ENCODE peak calls at places on chromosomes 7 and 10, in eight cellular contexts. S is GM04504, W is body of pancreas, B is RKO, Q is cardiac muscle cell, E is RWPE1, M is HAP-1, Y is T-cell. G is an unnamed sample.

GRCh38 chr7:30937426-30937825 is 25.8 kb downstream of the AQP1 start:
- DNase-seq in S (no peak), W (no peak), B (no peak), Q (no peak), E (no peak), M (no peak), Y (no peak), G (no peak)

GRCh38 chr7:116601426-116601825 is 70.6 kb upstream of the MET start:
- DNase-seq in S (no peak), W (no peak), B (no peak), Q (no peak), E (no peak), M (no peak), Y (no peak), G (no peak)

GRCh38 chr10:28722065-28722803 is 44.9 kb downstream of the BAMBI start:
- DNase-seq in S (no peak), W (peak; percentile 28), B (no peak), Q (peak; percentile 73), E (no peak), M (no peak), Y (no peak), G (no peak)

GRCh38 chr7:25221009-25221408 is 7.3 kb downstream of the NPVF start:
- DNase-seq in S (no peak), W (no peak), B (no peak), Q (no peak), E (no peak), M (no peak), Y (no peak), G (no peak)

GRCh38 chr10:78301481-78301880 is 267.8 kb downstream of the RPS24 start:
- DNase-seq in S (no peak), W (no peak), B (no peak), Q (no peak), E (no peak), M (no peak), Y (no peak), G (no peak)

GRCh38 chr10:60827791-60828488 is 49.7 kb downstream of the CDK1 start:
- DNase-seq in S (no peak), W (no peak), B (no peak), Q (no peak), E (peak; percentile 37), M (no peak), Y (no peak), G (no peak)

GRCh38 chr7:42164946-42165345 is 72.1 kb downstream of the GLI3 start:
- DNase-seq in S (no peak), W (no peak), B (no peak), Q (no peak), E (no peak), M (no peak), Y (no peak), G (no peak)

GRCh38 chr10:122140941-122141623 is 130.0 kb upstream of the BTBD16 start:
- DNase-seq in S (peak; percentile 90), W (peak; percentile 76), B (peak; percentile 92), Q (no peak), E (peak; percentile 94), M (no peak), Y (no peak), G (no peak)

GRCh38 chr7:46558482-46559193 is 637.6 kb upstream of the IGFBP3 start:
- DNase-seq in S (peak; percentile 61), W (no peak), B (peak; percentile 30), Q (no peak), E (no peak), M (no peak), Y (no peak), G (no peak)

GRCh38 chr10:96073722-96074121 is 30.3 kb downstream of the CCNJ start:
- DNase-seq in S (peak; percentile 17), W (no peak), B (peak; percentile 54), Q (no peak), E (peak; percentile 37), M (no peak), Y (no peak), G (no peak)

GRCh38 chr7:35755711-35756110 is 45.1 kb upstream of the SEPTIN7 start:
- DNase-seq in S (no peak), W (no peak), B (no peak), Q (no peak), E (no peak), M (no peak), Y (no peak), G (no peak)

GRCh38 chr7:22863156-22863899 is 40.7 kb upstream of the TOMM7 start:
- DNase-seq in S (no peak), W (no peak), B (no peak), Q (no peak), E (no peak), M (no peak), Y (no peak), G (no peak)

GRCh38 chr7:47454961-47455871 is 126.7 kb downstream of the TNS3 start:
- DNase-seq in S (no peak), W (no peak), B (no peak), Q (no peak), E (no peak), M (no peak), Y (no peak), G (no peak)

GRCh38 chr7:74092964-74093339 is 9.3 kb downstream of the LIMK1 start:
- DNase-seq in S (no peak), W (no peak), B (no peak), Q (no peak), E (no peak), M (no peak), Y (no peak), G (peak; percentile 87)

GRCh38 chr7:860149-860548 is 16.2 kb upstream of the GET4 start:
- DNase-seq in S (no peak), W (no peak), B (no peak), Q (no peak), E (no peak), M (no peak), Y (no peak), G (no peak)

GRCh38 chr10:122326385-122326784 is 48.1 kb upstream of the PLEKHA1 start:
- DNase-seq in S (no peak), W (no peak), B (no peak), Q (no peak), E (no peak), M (no peak), Y (no peak), G (peak; percentile 40)

GRCh38 chr10:17214991-17215781 is 12.9 kb upstream of the VIM start:
- DNase-seq in S (peak; percentile 95), W (peak; percentile 47), B (peak; percentile 98), Q (no peak), E (peak; percentile 60), M (no peak), Y (no peak), G (no peak)

GRCh38 chr7:381211-382117 is 91.5 kb downstream of the FOXL3 start:
- DNase-seq in S (no peak), W (peak; percentile 10), B (no peak), Q (no peak), E (no peak), M (no peak), Y (peak; percentile 19), G (no peak)

GRCh38 chr7:26202019-26202985 is 757 bp downstream of the CBX3 start:
- DNase-seq in S (no peak), W (peak; percentile 55), B (peak; percentile 56), Q (peak; percentile 66), E (no peak), M (no peak), Y (no peak), G (peak; percentile 49)

GRCh38 chr10:75957321-75957720 is 525.9 kb downstream of the LRMDA start:
- DNase-seq in S (no peak), W (no peak), B (no peak), Q (no peak), E (no peak), M (no peak), Y (no peak), G (no peak)

GRCh38 chr10:13961096-13961495 is 369.6 kb downstream of the FRMD4A start:
- DNase-seq in S (peak; percentile 91), W (no peak), B (peak; percentile 25), Q (no peak), E (no peak), M (no peak), Y (no peak), G (no peak)

GRCh38 chr10:61952028-61952638 is 50.6 kb downstream of the ARID5B start:
- DNase-seq in S (no peak), W (no peak), B (no peak), Q (no peak), E (no peak), M (no peak), Y (no peak), G (no peak)

GRCh38 chr10:81116201-81116600 is 578.5 kb downstream of the SH2D4B start:
- DNase-seq in S (no peak), W (no peak), B (peak; percentile 4), Q (no peak), E (peak; percentile 49), M (no peak), Y (no peak), G (no peak)

GRCh38 chr7:21568762-21569161 is 25.9 kb downstream of the DNAH11 start:
- DNase-seq in S (no peak), W (no peak), B (no peak), Q (peak; percentile 22), E (peak; percentile 27), M (no peak), Y (no peak), G (no peak)

GRCh38 chr7:41832936-41833335 is 130.0 kb upstream of the INHBA start:
- DNase-seq in S (no peak), W (no peak), B (no peak), Q (no peak), E (no peak), M (no peak), Y (no peak), G (no peak)

GRCh38 chr10:44510716-44511115 is 125.8 kb upstream of the CXCL12 start:
- DNase-seq in S (peak; percentile 74), W (no peak), B (peak; percentile 60), Q (no peak), E (no peak), M (no peak), Y (no peak), G (no peak)

GRCh38 chr7:139332960-139333359 is 8.2 kb upstream of the FMC1 start:
- DNase-seq in S (no peak), W (peak; percentile 21), B (no peak), Q (no peak), E (no peak), M (no peak), Y (no peak), G (no peak)

GRCh38 chr7:2092279-2092678 is 140.5 kb downstream of the MAD1L1 start:
- DNase-seq in S (no peak), W (no peak), B (no peak), Q (no peak), E (peak; percentile 37), M (no peak), Y (no peak), G (no peak)

GRCh38 chr10:114486938-114487814 is 82.9 kb upstream of the AFAP1L2 start:
- DNase-seq in S (no peak), W (no peak), B (peak; percentile 44), Q (no peak), E (peak; percentile 26), M (no peak), Y (no peak), G (no peak)

GRCh38 chr10:116826803-116827202 is 22.5 kb upstream of the ENO4 start:
- DNase-seq in S (no peak), W (no peak), B (peak; percentile 66), Q (no peak), E (no peak), M (no peak), Y (no peak), G (no peak)

GRCh38 chr7:155663942-155664341 is 19.5 kb downstream of the RBM33 start:
- DNase-seq in S (no peak), W (no peak), B (no peak), Q (no peak), E (no peak), M (no peak), Y (no peak), G (no peak)

GRCh38 chr7:128838981-128839731 is 8.9 kb downstream of the FLNC start:
- DNase-seq in S (no peak), W (no peak), B (no peak), Q (no peak), E (no peak), M (no peak), Y (no peak), G (no peak)

GRCh38 chr7:80386686-80387085 is 125.2 kb downstream of the GNAT3 start:
- DNase-seq in S (no peak), W (no peak), B (no peak), Q (no peak), E (no peak), M (no peak), Y (no peak), G (no peak)